ENCODE peak calls at places on chromosomes 5 and 9, in ten cellular contexts. X, B, K, W, A, Q, U, D, S and C are unnamed samples.

GRCh38 chr9:21965401-21965951 is 28.7 kb downstream of the CDKN2A start:
- DNase-seq in K (no peak), S (no peak), Q (peak), W (peak), U (peak), A (peak), X (peak), B (peak), D (peak), C (peak)

GRCh38 chr5:171882118-171882517 is 96.5 kb downstream of the SMIM23 start:
- DNase-seq in Q (no peak), A (peak), B (no peak), W (no peak), U (no peak), X (no peak), S (no peak), D (no peak), K (no peak), C (no peak)

GRCh38 chr9:504921-505821 is 290.5 kb downstream of the DOCK8 start:
- DNase-seq in U (peak), A (peak), K (no peak), B (no peak), S (no peak), X (peak), W (peak), Q (peak), D (peak), C (no peak)

GRCh38 chr5:74251106-74252032 is 389.2 kb downstream of the ENC1 start:
- DNase-seq in B (peak), A (no peak), D (peak), X (no peak), W (no peak), K (no peak), Q (no peak), S (peak), U (no peak), C (peak)

GRCh38 chr5:139287890-139288635 is 5.5 kb upstream of the MATR3 start:
- DNase-seq in X (no peak), U (no peak), W (no peak), Q (no peak), S (peak), B (peak), A (no peak), D (no peak), K (no peak), C (no peak)

GRCh38 chr5:175539936-175540335 is 61.6 kb downstream of the SFXN1 start:
- DNase-seq in X (no peak), K (no peak), B (no peak), D (no peak), U (no peak), Q (no peak), W (no peak), S (no peak), A (no peak), C (no peak)

GRCh38 chr9:136685792-136686533 is 1.3 kb downstream of the AGPAT2 start:
- DNase-seq in K (no peak), X (no peak), A (no peak), U (no peak), S (no peak), B (no peak), D (peak), W (no peak), Q (no peak), C (peak)

GRCh38 chr5:140202078-140202477 is 27.1 kb downstream of the CYSTM1 start:
- DNase-seq in S (no peak), U (no peak), X (no peak), A (no peak), W (no peak), B (no peak), Q (no peak), D (no peak), K (no peak), C (no peak)

GRCh38 chr5:143506881-143507552 is 103.5 kb upstream of the NR3C1 start:
- DNase-seq in K (no peak), A (no peak), W (no peak), X (no peak), Q (no peak), B (no peak), U (no peak), S (no peak), D (peak), C (no peak)

GRCh38 chr5:10401499-10401898 is 40.2 kb upstream of the ROPN1L start:
- DNase-seq in W (no peak), B (no peak), U (no peak), K (no peak), S (no peak), D (no peak), A (no peak), X (no peak), Q (no peak), C (no peak)

GRCh38 chr5:170572453-170572852 is 68.6 kb downstream of the KCNIP1 start:
- DNase-seq in B (no peak), W (no peak), K (no peak), S (no peak), A (peak), Q (no peak), X (peak), U (no peak), D (no peak), C (no peak)

GRCh38 chr5:5306696-5307095 is 115.8 kb upstream of the ICE1 start:
- DNase-seq in D (no peak), X (no peak), A (no peak), W (no peak), K (no peak), S (no peak), U (no peak), Q (no peak), B (no peak), C (no peak)

GRCh38 chr9:133774799-133775198 is 36.6 kb upstream of the SARDH start:
- DNase-seq in B (no peak), A (no peak), D (no peak), U (no peak), S (no peak), X (no peak), W (no peak), K (no peak), Q (peak), C (no peak)

GRCh38 chr9:88396836-88397577 is 8.8 kb downstream of the SPIN1 start:
- DNase-seq in W (no peak), U (no peak), X (no peak), D (peak), S (no peak), K (no peak), Q (no peak), A (no peak), B (no peak), C (no peak)

GRCh38 chr5:176648467-176649194 is 1.3 kb downstream of the TSPAN17 start:
- DNase-seq in Q (peak), U (no peak), K (no peak), D (no peak), B (no peak), X (peak), A (no peak), S (no peak), W (no peak), C (no peak)

GRCh38 chr5:9025942-9026341 is 519.9 kb downstream of the SEMA5A start:
- DNase-seq in Q (no peak), X (no peak), U (no peak), B (no peak), D (no peak), K (no peak), S (no peak), A (no peak), W (no peak), C (no peak)

GRCh38 chr5:160021818-160022446 is 13.0 kb downstream of the TTC1 start:
- DNase-seq in B (peak), A (peak), W (no peak), S (no peak), K (peak), Q (no peak), X (peak), U (peak), D (peak), C (no peak)

GRCh38 chr9:5552301-5552700 is 42.0 kb downstream of the PDCD1LG2 start:
- DNase-seq in Q (no peak), K (no peak), X (no peak), D (no peak), B (no peak), A (no peak), S (no peak), U (no peak), W (no peak), C (no peak)

GRCh38 chr5:78519198-78519941 is 129.2 kb downstream of the LHFPL2 start:
- DNase-seq in A (no peak), W (no peak), X (no peak), U (no peak), D (no peak), Q (no peak), S (no peak), K (no peak), B (no peak), C (no peak)

GRCh38 chr5:150644496-150644895 is 4.0 kb downstream of the SYNPO start:
- DNase-seq in Q (no peak), W (no peak), A (no peak), X (no peak), D (no peak), U (no peak), S (no peak), K (no peak), B (no peak), C (no peak)

GRCh38 chr5:78505860-78506259 is 142.7 kb downstream of the LHFPL2 start:
- DNase-seq in W (no peak), D (no peak), K (no peak), X (no peak), B (no peak), Q (no peak), U (no peak), A (no peak), S (no peak), C (no peak)

GRCh38 chr9:95462419-95463121 is 54.2 kb downstream of the PTCH1 start:
- DNase-seq in Q (peak), A (peak), S (no peak), K (no peak), B (peak), U (peak), X (peak), W (peak), D (peak), C (peak)